ENCODE peak calls at places on chromosomes 1 and 21, in ten cellular contexts. X is suprapubic skin; M is posterior vena cava; B is NAMALWA; L is T-helper 2 cell; A is kidney glomerular epithelial cell; K is effector memory CD8-positive, alpha-beta T cell; W is occipital lobe; C is dorsolateral prefrontal cortex; R is Ammon's horn. S is an unnamed sample.

GRCh38 chr1:72037745-72038343 is 244.5 kb downstream of the NEGR1 start:
- DNase-seq in X (no peak), M (no peak), B (peak; percentile 66), L (peak; percentile 20), A (peak; percentile 26), K (no peak), W (no peak), C (peak; percentile 33), R (peak; percentile 42), S (no peak)

GRCh38 chr1:28782011-28782410 is 30.0 kb upstream of the OPRD1 start:
- DNase-seq in X (no peak), M (peak; percentile 41), B (no peak), L (no peak), A (no peak), K (no peak), W (no peak), C (no peak), R (no peak), S (no peak)

GRCh38 chr1:58528518-58528917 is 18.0 kb downstream of the OMA1 start:
- DNase-seq in X (no peak), M (no peak), B (no peak), L (no peak), A (peak; percentile 87), K (no peak), W (no peak), C (no peak), R (peak; percentile 12), S (no peak)

GRCh38 chr21:42518216-42518615 is 4.6 kb downstream of the SLC37A1 start:
- DNase-seq in X (peak; percentile 45), M (no peak), B (no peak), L (no peak), A (peak; percentile 63), K (no peak), W (no peak), C (peak; percentile 15), R (no peak), S (peak; percentile 68)

GRCh38 chr1:30731806-30732276 is 8.5 kb upstream of the MATN1 start:
- DNase-seq in X (no peak), M (no peak), B (no peak), L (no peak), A (no peak), K (no peak), W (no peak), C (no peak), R (no peak), S (no peak)

GRCh38 chr1:193589597-193590040 is 403.2 kb upstream of the B3GALT2 start:
- DNase-seq in X (no peak), M (no peak), B (no peak), L (no peak), A (no peak), K (no peak), W (no peak), C (no peak), R (peak; percentile 2), S (no peak)

GRCh38 chr21:19420607-19421006 is 1017.0 kb upstream of the TMPRSS15 start:
- DNase-seq in X (no peak), M (no peak), B (no peak), L (no peak), A (no peak), K (no peak), W (no peak), C (no peak), R (no peak), S (no peak)

GRCh38 chr1:23103001-23103879 is 65.4 kb downstream of the LUZP1 start:
- DNase-seq in X (no peak), M (no peak), B (no peak), L (peak; percentile 85), A (peak; percentile 28), K (peak; percentile 31), W (no peak), C (no peak), R (no peak), S (no peak)

GRCh38 chr1:166544561-166544960 is 294.7 kb upstream of the POGK start:
- DNase-seq in X (no peak), M (no peak), B (no peak), L (no peak), A (no peak), K (no peak), W (no peak), C (no peak), R (no peak), S (no peak)

GRCh38 chr1:40495315-40495903 is 13.2 kb upstream of the EXO5 start:
- DNase-seq in X (no peak), M (no peak), B (no peak), L (no peak), A (no peak), K (no peak), W (no peak), C (no peak), R (no peak), S (no peak)

GRCh38 chr1:150576794-150577556 is 2.4 kb downstream of the MCL1 start:
- DNase-seq in X (no peak), M (no peak), B (peak; percentile 43), L (no peak), A (peak; percentile 12), K (no peak), W (no peak), C (no peak), R (no peak), S (no peak)

GRCh38 chr1:235486321-235486720 is 17.9 kb downstream of the B3GALNT2 start:
- DNase-seq in X (no peak), M (no peak), B (no peak), L (no peak), A (no peak), K (no peak), W (no peak), C (no peak), R (no peak), S (no peak)

GRCh38 chr1:207755846-207756692 is 4.2 kb downstream of the CD46 start:
- DNase-seq in X (no peak), M (no peak), B (no peak), L (peak; percentile 51), A (peak; percentile 35), K (no peak), W (no peak), C (no peak), R (no peak), S (no peak)

GRCh38 chr1:18946550-18947381 is 9.7 kb downstream of the IFFO2 start:
- DNase-seq in X (no peak), M (no peak), B (no peak), L (peak; percentile 33), A (no peak), K (no peak), W (no peak), C (peak; percentile 61), R (no peak), S (no peak)

GRCh38 chr1:118396824-118397530 is 211.9 kb upstream of the SPAG17 start:
- DNase-seq in X (no peak), M (no peak), B (no peak), L (no peak), A (peak; percentile 46), K (no peak), W (no peak), C (no peak), R (no peak), S (no peak)

GRCh38 chr1:92701147-92701546 is 83.8 kb downstream of the EVI5 start:
- DNase-seq in X (no peak), M (no peak), B (no peak), L (peak; percentile 34), A (no peak), K (no peak), W (no peak), C (no peak), R (no peak), S (no peak)

GRCh38 chr1:116824631-116825399 is 70.6 kb downstream of the CD2 start:
- DNase-seq in X (no peak), M (no peak), B (no peak), L (no peak), A (no peak), K (no peak), W (no peak), C (no peak), R (no peak), S (no peak)

GRCh38 chr1:178096421-178096820 is 2.5 kb downstream of the RASAL2 start:
- DNase-seq in X (no peak), M (no peak), B (no peak), L (no peak), A (no peak), K (no peak), W (no peak), C (no peak), R (no peak), S (no peak)

GRCh38 chr1:8348777-8349472 is 31.0 kb downstream of the SLC45A1 start:
- DNase-seq in X (no peak), M (peak; percentile 91), B (peak; percentile 85), L (peak; percentile 68), A (peak; percentile 45), K (peak; percentile 69), W (no peak), C (no peak), R (peak; percentile 66), S (no peak)

GRCh38 chr1:41799723-41800122 is 119.0 kb downstream of the HIVEP3 start:
- DNase-seq in X (no peak), M (no peak), B (no peak), L (peak; percentile 67), A (no peak), K (no peak), W (no peak), C (no peak), R (no peak), S (no peak)

GRCh38 chr1:232213928-232214327 is 416.0 kb downstream of the SIPA1L2 start:
- DNase-seq in X (no peak), M (no peak), B (no peak), L (no peak), A (no peak), K (no peak), W (no peak), C (no peak), R (no peak), S (no peak)

GRCh38 chr1:206839006-206839560 is 26.3 kb upstream of the IL20 start:
- DNase-seq in X (no peak), M (no peak), B (no peak), L (no peak), A (no peak), K (no peak), W (no peak), C (no peak), R (no peak), S (no peak)

GRCh38 chr21:45286671-45287437 is 841 bp downstream of the POFUT2 start:
- DNase-seq in X (peak; percentile 64), M (peak; percentile 78), B (no peak), L (no peak), A (no peak), K (no peak), W (no peak), C (peak; percentile 23), R (no peak), S (peak; percentile 74)